ENCODE peak calls at places on chromosome 5, in four cellular contexts. K, J, V and M are unnamed samples.

GRCh38 chr5:18305288-18305899 is 671.1 kb downstream of the TAF11L14 start:
- DNase-seq in V (peak; percentile 10), J (peak; percentile 35), K (peak; percentile 39), M (no peak)

GRCh38 chr5:1359031-1359645 is 14.2 kb upstream of the CLPTM1L start:
- DNase-seq in V (no peak), K (no peak), J (no peak), M (no peak)

GRCh38 chr5:55172937-55173695 is at the start of gene CDC20B:
- DNase-seq in K (peak; percentile 63), V (no peak), J (peak; percentile 71), M (no peak)

GRCh38 chr5:111127453-111128195 is 35.5 kb downstream of the WDR36 start:
- DNase-seq in J (no peak), K (no peak), V (no peak), M (no peak)

GRCh38 chr5:136012041-136012804 is 16.6 kb upstream of the TGFBI start:
- DNase-seq in V (no peak), K (peak; percentile 63), J (no peak), M (no peak)

GRCh38 chr5:103942587-103943186 is 380.1 kb upstream of the NUDT12 start:
- DNase-seq in J (no peak), V (no peak), K (no peak), M (no peak)

GRCh38 chr5:24642022-24642421 is 2.8 kb downstream of the CDH10 start:
- DNase-seq in V (no peak), J (peak; percentile 0), K (peak; percentile 0), M (no peak)

GRCh38 chr5:113806823-113807222 is 293.3 kb downstream of the YTHDC2 start:
- DNase-seq in V (no peak), K (peak; percentile 4), J (no peak), M (no peak)

GRCh38 chr5:96026334-96027065 is 64.8 kb upstream of the ELL2 start:
- DNase-seq in J (no peak), K (peak; percentile 78), V (peak; percentile 34), M (no peak)

GRCh38 chr5:57501414-57502321 is 19.1 kb upstream of the ACTBL2 start:
- DNase-seq in J (no peak), V (no peak), K (no peak), M (no peak)

DNA sequence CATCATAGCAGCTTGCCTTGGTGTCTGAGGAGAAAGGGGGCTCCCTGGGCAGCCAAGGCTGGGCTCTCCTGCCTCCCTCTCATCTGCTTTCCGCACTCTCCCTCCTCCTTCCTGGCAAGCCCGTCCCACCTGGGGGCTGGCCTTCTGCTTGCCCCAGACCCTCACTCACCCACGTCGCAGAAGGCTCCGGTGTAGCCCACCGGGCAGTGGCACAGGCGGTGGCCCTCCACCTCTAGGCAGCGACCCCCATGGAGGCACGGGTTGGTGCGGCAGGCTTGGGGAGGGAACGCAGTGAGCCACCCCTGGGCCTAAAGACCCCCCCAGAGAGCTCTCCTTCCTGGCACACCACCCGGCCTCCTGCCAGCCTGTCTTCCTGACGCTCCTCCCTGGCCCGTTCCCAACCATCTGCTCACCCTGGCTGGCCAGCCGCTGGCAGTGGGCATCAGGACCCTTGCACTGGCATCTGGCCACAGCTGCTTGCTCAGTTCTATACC is 4.2 kb upstream of the PFN3 start:
- DNase-seq in J (no peak), K (no peak), V (no peak), M (no peak)
- H3K4me3 ChIP-seq in J (peak overlapping the region; percentile 87), K (peak overlapping the region; percentile 57), V (peak overlapping the region; percentile 69), M (peak overlapping the region; percentile 74)

GRCh38 chr5:178793156-178793555 is 62.7 kb upstream of the ZNF354A start:
- DNase-seq in V (no peak), J (no peak), K (no peak), M (no peak)
- TF ChIP-seq CTCF in V (no peak), J (no peak), K (no peak), M (peak; percentile 52)

DNA sequence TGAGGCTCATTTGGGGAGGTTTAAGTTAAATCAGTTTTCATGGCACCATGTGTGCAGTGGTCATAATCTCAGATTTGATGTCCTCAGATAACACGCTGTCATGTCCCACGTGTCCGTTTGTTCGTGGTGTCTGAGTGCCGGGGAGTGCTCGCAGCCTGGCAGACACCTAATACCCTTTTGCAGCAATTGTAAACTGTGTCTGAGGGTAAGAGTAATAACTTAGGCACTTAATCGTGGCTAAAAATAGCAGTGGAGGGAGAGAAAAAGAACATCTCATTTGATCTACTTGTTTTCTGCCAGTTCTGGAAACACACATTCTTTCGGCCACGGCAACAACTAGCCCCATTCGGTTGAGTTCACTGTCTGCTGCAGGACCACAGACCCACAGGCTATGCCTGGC is 16.4 kb downstream of the ADCY2 start:
- DNase-seq in K (no peak), V (no peak), J (no peak), M (no peak)
- H3K4me3 ChIP-seq in K (no peak overlapping the region), V (no peak overlapping the region), J (no peak overlapping the region), M (no peak overlapping the region)

DNA sequence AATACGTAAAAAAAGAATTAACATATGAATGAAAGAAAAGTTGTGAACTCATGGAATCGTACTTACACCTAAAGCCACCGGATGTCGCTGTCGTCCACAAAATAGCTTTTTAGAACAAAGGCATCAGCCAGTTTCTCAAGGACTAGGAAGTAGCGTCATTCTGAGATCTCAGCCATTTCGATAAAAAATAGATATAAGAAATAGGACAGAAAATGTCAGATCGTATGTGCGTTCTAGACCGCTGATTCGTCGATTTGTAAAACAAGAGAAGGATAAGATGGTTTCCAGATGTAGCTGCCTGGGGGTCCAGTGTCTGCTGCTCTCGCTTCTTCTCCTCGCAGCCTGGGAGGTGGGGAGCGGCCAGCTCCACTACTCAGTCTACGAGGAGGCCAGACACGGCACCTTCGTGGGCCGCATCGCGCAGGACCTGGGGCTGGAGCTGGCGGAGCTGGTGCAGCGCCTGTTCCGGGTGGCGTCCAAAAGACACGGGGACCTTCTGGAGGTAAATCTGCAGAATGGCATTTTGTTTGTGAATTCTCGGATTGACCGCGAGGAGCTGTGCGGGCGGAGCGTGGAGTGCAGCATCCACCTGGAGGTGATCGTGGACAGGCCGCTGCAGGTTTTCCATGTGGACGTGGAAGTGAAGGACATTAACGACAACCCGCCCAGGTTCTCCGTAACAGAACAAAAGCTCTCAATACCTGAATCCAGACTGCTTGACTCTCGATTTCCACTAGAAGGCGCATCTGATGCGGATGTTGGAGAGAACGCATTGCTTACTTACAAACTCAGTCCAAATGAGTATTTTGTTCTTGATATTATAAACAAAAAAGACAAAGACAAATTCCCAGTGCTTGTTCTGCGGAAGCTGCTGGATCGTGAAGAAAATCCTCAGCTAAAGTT is at the start of gene PCDHA10:
- DNase-seq in J (no peak), K (no peak), V (no peak), M (no peak)
- TF ChIP-seq CTCF in J (no peak), K (no peak), V (no peak), M (peak; percentile 39)

DNA sequence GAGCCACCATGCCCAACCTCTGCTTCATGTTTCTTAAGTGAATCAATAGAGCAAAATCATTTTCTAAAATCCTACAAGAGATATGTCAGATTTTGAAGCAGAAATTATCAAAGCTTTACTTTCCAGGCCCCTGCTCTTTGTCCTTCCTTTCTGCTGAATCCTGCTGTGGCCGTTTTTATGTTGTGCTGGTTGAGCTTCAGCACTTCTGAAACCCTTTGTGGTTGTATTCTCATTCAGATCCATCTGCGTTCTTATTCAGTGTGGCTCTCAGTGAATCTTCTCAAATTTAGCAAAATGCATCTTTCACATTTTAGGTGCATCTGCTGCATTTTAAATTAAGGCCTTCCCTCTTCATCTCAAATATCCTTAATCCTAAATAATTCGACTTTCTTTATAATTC is 26.0 kb downstream of the JMY start:
- DNase-seq in J (peak; percentile 69), K (no peak), V (no peak), M (no peak)
- H3K4me3 ChIP-seq in J (no peak overlapping the region), K (no peak overlapping the region), V (no peak overlapping the region), M (no peak overlapping the region)

DNA sequence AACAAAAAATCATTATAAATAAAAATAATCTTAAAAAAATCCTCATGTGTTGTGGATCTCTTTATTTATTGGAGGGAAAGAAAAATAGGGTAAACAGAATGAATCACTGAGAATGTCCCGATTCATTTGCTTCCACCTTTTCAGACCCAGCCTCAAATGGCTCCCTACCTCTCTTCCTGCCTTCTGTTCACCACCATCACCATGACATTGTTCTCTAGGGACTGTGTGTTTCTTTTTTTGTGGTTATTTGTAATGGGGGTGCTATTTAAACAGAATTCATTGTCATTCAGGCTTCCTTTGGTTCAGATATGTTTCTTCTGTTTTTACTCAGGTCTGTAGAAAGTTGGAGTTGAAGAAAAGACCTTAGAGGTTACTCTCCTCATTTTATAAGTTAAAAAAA is 198.2 kb downstream of the KIF4B start:
- DNase-seq in J (no peak), K (no peak), V (no peak), M (no peak)
- TF ChIP-seq CTCF in J (no peak), K (no peak), V (no peak), M (no peak)

GRCh38 chr5:76082790-76083554 is at the start of gene SV2C:
- DNase-seq in V (no peak), J (peak; percentile 30), K (no peak), M (no peak)
- H3K4me3 ChIP-seq in V (no peak within 1 kb of the TSS), J (peak within 1 kb of the TSS; percentile 31), K (no peak within 1 kb of the TSS), M (peak within 1 kb of the TSS; percentile 18)